ENCODE peak calls at places on chromosomes 12 and 14, in five cellular contexts. J is DND-41, D is mammary epithelial cell, M is HepG2, V is GM23338. B is an unnamed sample.

GRCh38 chr12:80183939-80184338 is 84.6 kb downstream of the OTOGL start:
- DNase-seq in J (no peak), V (no peak), D (peak; percentile 72), M (no peak), B (no peak)

GRCh38 chr14:58100735-58101368 is 51.2 kb downstream of the ARMH4 start:
- DNase-seq in D (peak; percentile 11), V (no peak), M (no peak), J (no peak), B (no peak)

GRCh38 chr12:96807741-96808140 is 99.3 kb upstream of the NEDD1 start:
- DNase-seq in M (no peak), J (no peak), V (no peak), D (no peak), B (no peak)

GRCh38 chr12:76020731-76021672 is 10.6 kb downstream of the PHLDA1 start:
- DNase-seq in M (no peak), D (peak; percentile 97), J (peak; percentile 58), V (no peak), B (peak; percentile 58)

GRCh38 chr12:18422849-18423248 is 161.5 kb downstream of the PIK3C2G start:
- DNase-seq in V (no peak), J (no peak), M (no peak), D (peak; percentile 28), B (no peak)

GRCh38 chr14:61218157-61218556 is 63.0 kb downstream of the TMEM30B start:
- DNase-seq in D (no peak), V (no peak), M (no peak), J (no peak), B (no peak)

GRCh38 chr12:47205532-47206449 is 126.0 kb upstream of the AMIGO2 start:
- DNase-seq in M (no peak), J (no peak), D (no peak), V (no peak), B (no peak)

GRCh38 chr12:9118161-9118560 is 2.4 kb upstream of the A2M start:
- DNase-seq in V (no peak), J (no peak), M (no peak), D (peak; percentile 43), B (no peak)

GRCh38 chr14:74492413-74493342 is at the start of gene NPC2:
- DNase-seq in D (no peak), V (no peak), M (no peak), J (no peak), B (no peak)
- TF ChIP-seq EZH2 in D (no peak), V (no peak), M (no peak), J (no peak), B (no peak)

GRCh38 chr12:89379100-89379838 is 27.0 kb upstream of the DUSP6 start:
- DNase-seq in V (no peak), J (peak; percentile 11), M (peak; percentile 78), D (no peak), B (peak; percentile 57)
- H3K4me1 ChIP-seq in V (peaks cover 16% of the 10 kb centered on the region), J (no peaks in the 10 kb centered on the region), M (peaks cover 100% of the 10 kb centered on the region), D (peaks cover 44% of the 10 kb centered on the region), B (peaks cover 44% of the 10 kb centered on the region)

GRCh38 chr14:41607119-41607785 is 576 bp downstream of the LRFN5 start:
- DNase-seq in V (peak; percentile 41), M (no peak), J (no peak), D (peak; percentile 16), B (peak; percentile 18)
- TF ChIP-seq EZH2 in V (peak; percentile 50), M (peak; percentile 37), J (no peak), D (no peak), B (no peak)

GRCh38 chr14:68246074-68246980 is 426.7 kb downstream of the RAD51B start:
- DNase-seq in D (no peak), J (no peak), V (no peak), M (no peak), B (peak; percentile 50)

GRCh38 chr14:68244272-68244975 is 424.8 kb downstream of the RAD51B start:
- DNase-seq in J (no peak), M (no peak), V (no peak), D (no peak), B (no peak)

GRCh38 chr14:68241862-68242490 is 422.4 kb downstream of the RAD51B start:
- DNase-seq in M (no peak), J (no peak), V (no peak), D (no peak), B (no peak)

GRCh38 chr14:68245146-68246073 is 425.8 kb downstream of the RAD51B start:
- DNase-seq in M (no peak), J (no peak), V (no peak), D (peak; percentile 25), B (peak; percentile 57)

GRCh38 chr14:68243441-68244010 is 423.9 kb downstream of the RAD51B start:
- DNase-seq in J (no peak), V (no peak), M (no peak), D (no peak), B (no peak)
- H3K4me1 ChIP-seq in J (peaks cover 4% of the 10 kb centered on the region), V (peaks cover 21% of the 10 kb centered on the region), M (peaks cover 41% of the 10 kb centered on the region), D (peaks cover 14% of the 10 kb centered on the region), B (peaks cover 77% of the 10 kb centered on the region)

DNA sequence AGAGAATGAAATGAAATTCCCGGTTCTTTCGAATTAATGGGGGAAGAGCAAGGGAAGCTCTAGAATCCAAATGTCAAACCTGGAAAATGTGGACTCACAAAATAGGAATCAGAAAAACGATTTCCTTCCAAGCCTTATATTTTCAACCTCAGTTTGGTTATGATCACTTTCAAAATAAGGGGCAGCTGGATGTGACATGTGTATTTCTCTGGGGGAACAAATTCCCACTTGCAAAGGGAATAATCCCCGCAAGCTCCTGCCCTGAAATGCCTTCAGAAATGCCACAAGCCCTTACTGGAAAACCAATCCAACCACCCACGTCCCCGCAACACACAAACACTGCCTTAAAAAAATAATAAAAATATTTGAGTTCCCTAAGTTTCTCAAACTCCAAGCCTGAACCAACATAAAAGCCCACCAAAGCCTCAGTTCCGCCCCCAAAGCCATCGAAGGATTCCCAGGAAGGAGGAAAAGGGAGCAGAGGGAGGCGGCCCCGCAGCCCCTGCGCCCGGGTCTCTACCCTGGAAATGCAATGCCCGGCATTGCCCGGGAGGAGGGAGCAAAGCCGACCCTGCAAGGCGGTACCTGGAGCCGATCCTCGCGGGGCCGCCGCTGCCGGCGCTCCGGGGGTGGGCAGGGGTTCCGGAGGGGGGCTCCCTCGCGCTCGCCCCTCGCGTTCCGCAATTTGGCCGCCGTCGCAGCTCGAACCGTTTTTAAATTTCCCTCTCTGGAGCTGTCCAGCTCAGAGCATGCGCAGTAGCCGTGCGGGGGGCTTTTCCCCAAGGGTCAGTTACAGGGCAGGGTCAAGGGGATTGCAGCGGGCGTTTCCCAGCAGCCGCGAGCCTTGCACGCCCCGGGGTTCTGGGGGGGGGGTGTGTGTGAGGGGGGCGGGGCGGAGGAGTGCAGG is at the start of gene FOXN4:
- DNase-seq in V (peak; percentile 71), J (no peak), D (no peak), M (no peak), B (peak; percentile 23)
- TF ChIP-seq EZH2 in V (no peak), J (no peak), D (peak; percentile 77), M (no peak), B (peak; percentile 85)

B was measured in hepatocyte.